ENCODE peak calls at places on chromosome 1, in four cellular contexts. One of them, this sample, is unnamed. For H3K4me1, the result is how much of the 10 kb centered on the place peaks cover.

GRCh38 chr1:66331641-66332523 is 202.1 kb upstream of the SGIP1 start:
- DNase-seq in adrenal gland: peak
- DNase-seq in mucosa of descending colon: peak
- DNase-seq in left ventricle myocardium inferior: peak
- DNase-seq in this sample: peak

GRCh38 chr1:16387201-16388185 is 20.5 kb downstream of the SZRD1 start:
- DNase-seq in adrenal gland: no peak
- DNase-seq in mucosa of descending colon: peak
- DNase-seq in left ventricle myocardium inferior: no peak
- DNase-seq in this sample: peak

GRCh38 chr1:33383974-33384767 is 46.7 kb downstream of the PHC2 start:
- DNase-seq in mucosa of descending colon: no peak
- DNase-seq in left ventricle myocardium inferior: no peak
- DNase-seq in adrenal gland: peak
- DNase-seq in this sample: no peak

GRCh38 chr1:85406887-85407593 is 57.9 kb downstream of the DDAH1 start:
- DNase-seq in left ventricle myocardium inferior: no peak
- DNase-seq in adrenal gland: peak
- DNase-seq in mucosa of descending colon: peak
- DNase-seq in this sample: no peak

GRCh38 chr1:150464422-150464826 is 22.8 kb upstream of the TARS2 start:
- DNase-seq in left ventricle myocardium inferior: no peak
- DNase-seq in mucosa of descending colon: peak
- DNase-seq in adrenal gland: peak
- DNase-seq in this sample: peak

GRCh38 chr1:29197590-29197924 is 15.9 kb upstream of the SRSF4 start:
- DNase-seq in adrenal gland: no peak
- DNase-seq in left ventricle myocardium inferior: no peak
- DNase-seq in mucosa of descending colon: peak
- DNase-seq in this sample: no peak

GRCh38 chr1:19484338-19484792 is 974 bp downstream of the CAPZB start:
- DNase-seq in left ventricle myocardium inferior: no peak
- DNase-seq in mucosa of descending colon: no peak
- DNase-seq in adrenal gland: peak
- DNase-seq in this sample: peak

GRCh38 chr1:229657993-229658755 is 32.1 kb downstream of the URB2 start:
- DNase-seq in mucosa of descending colon: no peak
- DNase-seq in adrenal gland: no peak
- DNase-seq in left ventricle myocardium inferior: no peak
- DNase-seq in this sample: no peak

GRCh38 chr1:58157281-58157680 is 389.2 kb downstream of the OMA1 start:
- DNase-seq in mucosa of descending colon: no peak
- DNase-seq in adrenal gland: no peak
- DNase-seq in left ventricle myocardium inferior: no peak
- DNase-seq in this sample: no peak

GRCh38 chr1:164446020-164446419 is 113.0 kb upstream of the PBX1 start:
- DNase-seq in mucosa of descending colon: no peak
- DNase-seq in adrenal gland: no peak
- DNase-seq in left ventricle myocardium inferior: no peak
- DNase-seq in this sample: no peak
- H3K4me1 ChIP-seq in mucosa of descending colon: under half
- H3K4me1 ChIP-seq in adrenal gland: under half
- H3K4me1 ChIP-seq in left ventricle myocardium inferior: under half
- H3K4me1 ChIP-seq in this sample: under half

GRCh38 chr1:44644806-44645205 is 29.5 kb downstream of the TMEM53 start:
- DNase-seq in left ventricle myocardium inferior: no peak
- DNase-seq in adrenal gland: peak
- DNase-seq in mucosa of descending colon: no peak
- DNase-seq in this sample: no peak
- H3K4me3 ChIP-seq in left ventricle myocardium inferior: no peak
- H3K4me3 ChIP-seq in adrenal gland: no peak
- H3K4me3 ChIP-seq in mucosa of descending colon: no peak
- H3K4me3 ChIP-seq in this sample: no peak

DNA sequence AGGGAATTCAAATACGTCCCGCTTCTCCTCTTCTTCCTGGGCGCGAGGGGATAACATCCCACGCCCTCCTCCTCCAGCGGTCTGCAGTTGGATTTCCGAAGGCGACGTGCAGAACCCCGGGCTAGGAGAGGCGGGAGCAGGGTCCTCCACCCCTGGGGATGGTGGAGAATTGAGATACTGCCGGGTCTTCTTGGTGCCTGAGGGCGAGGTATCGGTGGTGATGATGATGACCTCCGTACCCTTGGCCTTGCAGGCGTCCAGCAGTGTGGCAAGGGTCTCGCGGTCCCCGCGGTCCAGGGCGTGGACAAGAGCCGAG is 3.2 kb upstream of the LIX1L start:
- DNase-seq in mucosa of descending colon: no peak
- DNase-seq in adrenal gland: no peak
- DNase-seq in left ventricle myocardium inferior: no peak
- DNase-seq in this sample: no peak
- H3K4me1 ChIP-seq in mucosa of descending colon: under half
- H3K4me1 ChIP-seq in adrenal gland: half or more
- H3K4me1 ChIP-seq in left ventricle myocardium inferior: half or more
- H3K4me1 ChIP-seq in this sample: half or more

GRCh38 chr1:94602312-94602711 is 60.8 kb upstream of the F3 start:
- DNase-seq in left ventricle myocardium inferior: no peak
- DNase-seq in adrenal gland: peak
- DNase-seq in mucosa of descending colon: peak
- DNase-seq in this sample: peak
- H3K4me3 ChIP-seq in left ventricle myocardium inferior: no peak
- H3K4me3 ChIP-seq in adrenal gland: no peak
- H3K4me3 ChIP-seq in mucosa of descending colon: no peak
- H3K4me3 ChIP-seq in this sample: peak

GRCh38 chr1:2496087-2496622 is 20.1 kb downstream of the PLCH2 start:
- DNase-seq in adrenal gland: no peak
- DNase-seq in mucosa of descending colon: no peak
- DNase-seq in left ventricle myocardium inferior: no peak
- DNase-seq in this sample: no peak

GRCh38 chr1:2496746-2497145 is 20.7 kb downstream of the PLCH2 start:
- DNase-seq in mucosa of descending colon: no peak
- DNase-seq in adrenal gland: no peak
- DNase-seq in left ventricle myocardium inferior: no peak
- DNase-seq in this sample: no peak

GRCh38 chr1:2494323-2494693 is 18.2 kb downstream of the PLCH2 start:
- DNase-seq in left ventricle myocardium inferior: no peak
- DNase-seq in adrenal gland: peak
- DNase-seq in mucosa of descending colon: peak
- DNase-seq in this sample: no peak

GRCh38 chr1:2495026-2495425 is 18.9 kb downstream of the PLCH2 start:
- DNase-seq in mucosa of descending colon: no peak
- DNase-seq in left ventricle myocardium inferior: no peak
- DNase-seq in adrenal gland: no peak
- DNase-seq in this sample: no peak

GRCh38 chr1:2495546-2495945 is 19.5 kb downstream of the PLCH2 start:
- DNase-seq in mucosa of descending colon: no peak
- DNase-seq in adrenal gland: no peak
- DNase-seq in left ventricle myocardium inferior: no peak
- DNase-seq in this sample: no peak
- H3K4me1 ChIP-seq in mucosa of descending colon: under half
- H3K4me1 ChIP-seq in adrenal gland: under half
- H3K4me1 ChIP-seq in left ventricle myocardium inferior: under half
- H3K4me1 ChIP-seq in this sample: under half

GRCh38 chr1:228416217-228416971 is at the start of gene TRIM17:
- DNase-seq in left ventricle myocardium inferior: no peak
- DNase-seq in adrenal gland: no peak
- DNase-seq in mucosa of descending colon: no peak
- DNase-seq in this sample: no peak
- H3K4me3 ChIP-seq in left ventricle myocardium inferior: peak
- H3K4me3 ChIP-seq in adrenal gland: no peak
- H3K4me3 ChIP-seq in mucosa of descending colon: no peak
- H3K4me3 ChIP-seq in this sample: peak

GRCh38 chr1:183847646-183848045 is 42.7 kb downstream of the RGL1 start:
- DNase-seq in left ventricle myocardium inferior: no peak
- DNase-seq in adrenal gland: no peak
- DNase-seq in mucosa of descending colon: no peak
- DNase-seq in this sample: no peak
- H3K4me1 ChIP-seq in left ventricle myocardium inferior: under half
- H3K4me1 ChIP-seq in adrenal gland: half or more
- H3K4me1 ChIP-seq in mucosa of descending colon: under half
- H3K4me1 ChIP-seq in this sample: under half

DNA sequence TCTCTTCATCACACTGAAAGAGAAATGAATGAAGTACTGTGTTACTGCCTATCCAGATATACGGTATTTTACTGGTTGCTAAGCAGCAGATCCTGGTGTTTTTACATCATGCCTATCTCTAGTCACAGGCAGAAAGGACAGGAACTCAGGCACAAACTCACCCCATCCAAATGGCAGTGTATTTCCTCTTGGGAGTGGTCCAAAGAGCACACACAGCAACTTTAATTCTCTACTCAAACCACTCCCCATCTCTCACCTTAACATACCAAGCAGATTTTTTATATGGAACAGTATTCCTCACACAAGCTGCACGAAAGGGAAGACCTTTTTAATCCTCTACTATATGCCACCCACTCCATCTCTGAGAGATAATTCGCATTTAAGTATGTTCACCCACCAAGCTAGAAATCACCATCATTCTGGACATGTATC is 27.3 kb downstream of the EIF4G3 start:
- DNase-seq in mucosa of descending colon: peak
- DNase-seq in adrenal gland: no peak
- DNase-seq in left ventricle myocardium inferior: no peak
- DNase-seq in this sample: no peak
- H3K4me3 ChIP-seq in mucosa of descending colon: no peak
- H3K4me3 ChIP-seq in adrenal gland: no peak
- H3K4me3 ChIP-seq in left ventricle myocardium inferior: peak
- H3K4me3 ChIP-seq in this sample: no peak